ENCODE peak calls at places on chromosomes 11 and 22, in five cellular contexts. X, C, G, I and M are unnamed samples.

GRCh38 chr22:28091486-28091885 is 172.4 kb upstream of the PITPNB start:
- DNase-seq in X (no peak), C (no peak), G (no peak), I (no peak), M (no peak)

GRCh38 chr22:20546541-20546950 is 39.1 kb downstream of the MED15 start:
- DNase-seq in X (no peak), C (no peak), G (no peak), I (no peak), M (no peak)

GRCh38 chr11:16769386-16769785 is 30.9 kb downstream of the C11orf58 start:
- DNase-seq in C (no peak), X (no peak), I (no peak), G (no peak), M (no peak)

GRCh38 chr11:97890466-97890865 is 1130.3 kb upstream of the CNTN5 start:
- DNase-seq in X (no peak), I (no peak), C (no peak), G (no peak), M (no peak)

GRCh38 chr11:129999407-129999806 is 3.2 kb downstream of the PRDM10 start:
- DNase-seq in C (peak), I (no peak), G (no peak), X (no peak), M (no peak)

GRCh38 chr22:49724030-49724892 is 103.4 kb downstream of the BRD1 start:
- DNase-seq in I (no peak), G (no peak), C (no peak), X (peak), M (no peak)

GRCh38 chr22:47173535-47174021 is 411.1 kb downstream of the TBC1D22A start:
- DNase-seq in G (no peak), I (no peak), C (no peak), X (peak), M (peak)

GRCh38 chr11:79121351-79121750 is 319.5 kb downstream of the TENM4 start:
- DNase-seq in G (no peak), I (no peak), C (no peak), X (no peak), M (no peak)

GRCh38 chr11:116694017-116694725 is 78.6 kb downstream of the BUD13 start:
- DNase-seq in I (no peak), G (no peak), X (peak), C (no peak), M (no peak)

GRCh38 chr22:27344546-27344945 is 457.0 kb downstream of the MN1 start:
- DNase-seq in G (no peak), C (no peak), X (no peak), I (no peak), M (no peak)

GRCh38 chr11:116502641-116503061 is 270.1 kb downstream of the BUD13 start:
- DNase-seq in C (no peak), G (peak), I (no peak), X (no peak), M (no peak)

GRCh38 chr11:121968638-121969037 is 147.4 kb downstream of the BLID start:
- DNase-seq in I (no peak), X (no peak), C (no peak), G (no peak), M (no peak)

GRCh38 chr11:134537296-134537695 is 125.3 kb upstream of the B3GAT1 start:
- DNase-seq in C (no peak), G (no peak), I (no peak), X (peak), M (no peak)

GRCh38 chr11:34449013-34449412 is 10.3 kb downstream of the CAT start:
- DNase-seq in G (no peak), I (no peak), C (no peak), X (no peak), M (no peak)

GRCh38 chr11:16293204-16293681 is 63.1 kb downstream of the SOX6 start:
- DNase-seq in G (no peak), C (no peak), I (no peak), X (no peak), M (no peak)

GRCh38 chr11:47724041-47724729 is 9.0 kb upstream of the AGBL2 start:
- DNase-seq in G (no peak), I (no peak), X (peak), C (peak), M (peak)

GRCh38 chr11:9990221-9990973 is 303.6 kb downstream of the SBF2 start:
- DNase-seq in G (no peak), C (no peak), I (no peak), X (no peak), M (no peak)

GRCh38 chr11:13638436-13638835 is 30.0 kb upstream of the FAR1 start:
- DNase-seq in I (no peak), G (no peak), C (no peak), X (no peak), M (no peak)

GRCh38 chr11:67252831-67253239 is 13.4 kb upstream of the GRK2 start:
- DNase-seq in I (no peak), X (no peak), C (no peak), G (peak), M (no peak)

GRCh38 chr11:104163100-104164027 is 583 bp downstream of the PDGFD start:
- DNase-seq in G (peak), X (peak), I (peak), C (peak), M (no peak)

GRCh38 chr22:37929390-37929789 is 23.3 kb downstream of the MICALL1 start:
- DNase-seq in C (no peak), G (no peak), I (no peak), X (no peak), M (no peak)

GRCh38 chr11:129695543-129696308 is 119.9 kb upstream of the TMEM45B start:
- DNase-seq in I (peak), X (no peak), G (peak), C (peak), M (peak)

GRCh38 chr22:48883211-48883960 is 944.3 kb downstream of the BRD1 start:
- DNase-seq in I (no peak), G (no peak), X (peak), C (no peak), M (no peak)

GRCh38 chr11:131463609-131464008 is 93.2 kb downstream of the NTM start:
- DNase-seq in C (no peak), G (no peak), X (no peak), I (no peak), M (no peak)

GRCh38 chr11:109304159-109304558 is 117.8 kb upstream of the C11orf87 start:
- DNase-seq in X (no peak), C (no peak), I (no peak), G (no peak), M (no peak)

GRCh38 chr11:204587-205109 is 2.6 kb downstream of the BET1L start:
- DNase-seq in C (peak), G (no peak), X (peak), I (no peak), M (no peak)

GRCh38 chr22:27846910-27847309 is 45.4 kb upstream of the MN1 start:
- DNase-seq in I (no peak), C (no peak), G (no peak), X (peak), M (no peak)

GRCh38 chr11:82776377-82776776 is 42.7 kb upstream of the FAM181B start:
- DNase-seq in I (no peak), C (no peak), G (no peak), X (no peak), M (no peak)

GRCh38 chr11:31943056-31943780 is 132.1 kb upstream of the PAX6 start:
- DNase-seq in G (no peak), X (no peak), I (no peak), C (no peak), M (no peak)

GRCh38 chr11:33696931-33697638 is 3.5 kb downstream of the C11orf91 start:
- DNase-seq in I (no peak), G (no peak), C (no peak), X (no peak), M (no peak)

GRCh38 chr11:128525411-128526243 is 61.7 kb downstream of the ETS1 start:
- DNase-seq in I (no peak), C (no peak), X (no peak), G (no peak), M (no peak)

GRCh38 chr22:19876314-19876940 is 21.8 kb upstream of the GNB1L start:
- DNase-seq in I (peak), G (no peak), C (peak), X (peak), M (no peak)

GRCh38 chr22:49325531-49326395 is 501.9 kb downstream of the BRD1 start:
- DNase-seq in I (no peak), X (peak), C (no peak), G (no peak), M (no peak)

GRCh38 chr11:2229713-2230297 is 40.6 kb downstream of the ASCL2 start:
- DNase-seq in I (no peak), G (no peak), X (no peak), C (no peak), M (no peak)

DNA sequence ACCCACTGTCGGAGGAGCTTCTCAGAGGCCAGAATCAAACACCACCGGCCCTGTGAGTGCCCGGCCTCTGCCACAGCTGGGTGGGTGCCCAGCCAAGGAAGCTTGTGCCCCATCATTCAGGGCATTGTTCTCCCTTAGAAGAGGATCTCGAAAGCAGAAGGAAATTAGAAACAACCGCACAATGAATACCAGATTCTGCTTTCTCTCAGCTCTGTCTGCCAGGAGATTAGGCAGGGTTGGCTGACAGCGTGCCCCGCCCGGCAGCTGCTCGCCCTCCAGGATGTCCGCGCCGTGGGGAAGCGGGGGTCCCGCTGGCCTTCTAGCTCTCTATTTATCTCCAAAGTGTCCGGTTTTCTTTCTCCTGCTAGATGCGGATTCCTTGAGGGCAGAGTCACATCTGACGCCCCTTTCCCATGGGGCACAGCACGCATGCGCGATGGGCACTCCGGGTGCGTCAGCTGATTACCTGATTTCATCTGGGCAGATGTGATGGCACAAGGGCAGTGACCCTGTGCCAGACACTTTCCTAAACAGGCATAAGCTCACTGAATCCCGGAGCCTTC is 25.5 kb downstream of the SCGB1A1 start:
- DNase-seq in G (peak), X (peak), C (peak), I (peak), M (peak)
- H3K4me3 ChIP-seq in G (peak), X (peak), C (peak), I (peak), M (peak)

DNA sequence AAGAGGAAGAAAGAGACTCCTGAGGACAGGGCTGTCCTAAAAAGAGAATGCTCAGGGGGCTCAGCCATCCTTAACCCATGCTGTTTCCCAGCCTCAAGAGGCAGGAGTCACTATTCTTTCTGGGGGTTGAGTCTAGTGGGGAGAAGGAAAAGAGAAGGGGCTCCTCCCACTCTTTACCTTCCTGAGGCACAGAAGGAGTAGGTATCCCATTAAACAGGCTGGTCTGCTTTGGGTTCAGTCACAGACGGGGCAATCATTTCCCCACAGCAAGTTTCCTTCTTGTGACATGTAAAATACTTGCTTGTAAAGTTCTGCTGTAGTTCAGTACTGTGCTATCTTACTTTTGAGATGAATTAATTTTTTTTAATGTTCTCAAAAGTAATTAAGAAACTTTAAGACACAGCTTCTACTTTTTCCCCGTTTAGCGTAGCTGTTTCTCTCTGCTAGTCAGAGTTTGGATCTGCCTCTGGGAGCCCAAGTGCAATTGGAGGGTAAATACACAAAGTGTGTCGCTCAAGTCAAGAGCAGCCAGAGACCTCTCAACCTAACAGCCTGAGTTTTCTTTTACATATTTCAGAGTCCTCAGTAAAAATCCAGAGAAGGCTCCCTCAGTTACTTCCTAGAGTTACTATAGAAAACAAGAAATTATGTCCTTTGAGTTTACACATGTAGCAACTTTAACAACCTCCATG is 15.0 kb downstream of the OR8A1 start:
- DNase-seq in G (no peak), X (no peak), I (no peak), C (no peak), M (no peak)
- H3K4me3 ChIP-seq in G (no peak), X (no peak), I (no peak), C (no peak), M (no peak)

DNA sequence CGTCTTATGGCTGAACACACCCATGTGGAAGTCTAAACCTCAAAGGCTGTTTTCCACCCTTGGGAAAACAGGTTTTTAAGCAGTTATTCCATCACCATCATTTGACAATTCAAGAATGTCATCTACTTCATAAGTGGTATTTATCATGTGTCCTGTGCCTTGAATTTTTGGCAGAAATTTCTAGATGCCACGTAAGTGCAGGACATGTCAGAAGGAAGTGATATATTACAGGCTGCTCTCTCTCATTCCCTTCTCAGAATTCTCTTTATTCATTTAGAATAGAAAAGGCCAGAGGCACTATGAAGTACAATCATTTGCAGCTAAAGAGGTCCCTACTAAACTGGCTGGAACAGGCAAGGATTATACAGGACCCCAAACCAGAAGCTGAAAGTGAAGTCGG is 12.0 kb downstream of the RBFOX2 start:
- DNase-seq in G (no peak), X (no peak), I (no peak), C (no peak), M (no peak)
- H3K4me3 ChIP-seq in G (no peak), X (peak), I (no peak), C (no peak), M (no peak)

GRCh38 chr22:35837328-35837727 is 119.7 kb downstream of the APOL5 start:
- DNase-seq in G (no peak), C (no peak), X (no peak), I (no peak), M (no peak)

GRCh38 chr22:35839811-35840739 is 122.4 kb downstream of the APOL5 start:
- DNase-seq in C (peak), X (peak), G (peak), I (peak), M (peak)

GRCh38 chr22:35835998-35836691 is 118.5 kb downstream of the APOL5 start:
- DNase-seq in X (no peak), C (peak), G (peak), I (peak), M (peak)

GRCh38 chr22:35841907-35842518 is 124.3 kb downstream of the APOL5 start:
- DNase-seq in X (no peak), I (no peak), G (no peak), C (no peak), M (no peak)

DNA sequence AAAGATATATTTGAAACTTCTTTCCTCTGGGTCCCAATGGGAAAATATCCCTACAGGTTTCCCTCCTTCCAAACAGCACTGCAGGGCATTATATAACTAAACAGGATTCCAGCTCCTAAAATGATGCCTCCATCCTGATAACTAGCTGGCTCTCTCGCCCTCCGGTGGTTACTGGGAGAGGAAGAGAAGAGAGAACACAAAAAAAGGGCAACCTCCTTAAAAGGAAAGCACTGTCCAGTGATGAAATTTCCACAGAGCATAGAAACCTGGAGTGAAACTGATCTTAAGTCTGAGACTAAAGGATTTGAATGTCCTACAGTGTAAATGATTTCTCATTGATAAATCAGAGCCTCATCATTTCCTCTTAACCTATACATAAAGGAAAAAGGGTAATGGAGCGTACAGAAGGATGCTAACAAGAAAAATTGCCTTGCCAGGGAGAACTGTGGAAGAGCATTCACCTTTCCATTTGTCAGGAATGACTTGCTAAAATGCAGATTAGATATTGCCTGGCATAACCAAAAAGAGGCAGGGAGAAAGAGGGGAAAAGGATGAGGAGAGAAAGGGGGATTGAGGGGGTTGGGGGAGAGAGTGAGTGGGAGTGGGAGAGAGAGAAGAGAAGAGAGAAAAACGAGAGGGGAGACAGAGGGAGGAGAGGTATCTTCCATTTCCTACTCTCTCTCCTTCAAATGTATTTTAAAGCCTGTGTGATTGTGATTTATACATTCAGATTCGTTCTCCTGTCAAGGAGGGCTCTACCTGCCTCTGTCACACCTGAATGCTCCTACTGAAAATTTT is 121.4 kb downstream of the APOL5 start:
- DNase-seq in C (peak), I (peak), G (peak), X (peak), M (peak)
- H3K4me3 ChIP-seq in C (peak), I (peak), G (peak), X (peak), M (no peak)

DNA sequence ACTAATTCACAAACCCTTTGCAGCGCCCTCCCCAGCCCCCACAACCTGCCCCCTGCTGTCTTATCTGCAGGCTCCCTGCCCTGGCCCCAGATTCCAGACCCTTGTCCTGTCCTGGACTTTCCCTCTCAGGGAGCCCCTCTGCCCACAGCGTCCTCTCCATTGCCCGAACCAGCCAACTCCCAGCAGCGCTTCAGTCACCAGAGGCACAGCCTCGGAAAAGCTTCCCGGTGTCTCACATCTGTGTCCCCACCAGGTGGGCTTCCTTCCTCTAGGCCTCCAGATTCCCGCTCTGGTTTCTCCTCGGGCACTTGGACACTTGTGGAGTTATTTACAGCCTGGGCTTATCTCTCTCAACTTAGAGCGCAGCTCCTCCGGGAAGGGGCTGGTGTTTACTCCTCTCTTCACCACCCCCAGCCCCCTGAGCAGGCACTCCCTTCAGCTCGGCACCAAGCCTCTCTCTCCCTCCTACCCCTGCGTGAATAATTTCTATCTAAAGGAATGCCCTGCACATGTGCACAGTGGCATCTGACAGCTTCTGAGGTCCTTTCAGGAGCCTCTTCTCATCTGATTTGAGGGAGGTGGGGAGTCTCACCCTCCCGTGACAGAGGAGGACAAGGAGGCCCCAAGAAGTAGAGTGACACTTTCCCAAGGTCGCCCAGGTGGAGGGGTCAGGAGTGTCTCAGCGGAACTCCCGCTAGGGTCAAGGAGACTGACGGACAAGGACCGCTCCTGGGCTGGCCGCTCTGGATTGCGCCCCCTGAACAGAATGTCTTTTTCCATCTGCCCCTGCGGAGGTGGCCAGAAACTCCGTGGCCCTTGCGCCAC is 838 bp downstream of the WNT11 start:
- DNase-seq in G (no peak), X (no peak), I (no peak), C (no peak), M (no peak)
- H3K4me3 ChIP-seq in G (peak), X (peak), I (no peak), C (peak), M (peak)